ENCODE peak calls at places on chromosomes 13 and 19, in six cellular contexts. N is DMS 273 treated with DMSO at 0.1 percent for 48 hours, C is thoracic aorta, T is prostate gland, X is left ventricle myocardium inferior, D is right cardiac atrium. Q is an unnamed sample.

GRCh38 chr13:76210262-76210661 is 574.1 kb downstream of the LMO7 start:
- DNase-seq in N (no peak), C (no peak), T (no peak), X (peak), D (peak), Q (no peak)

GRCh38 chr13:24899601-24900000 is 135.6 kb downstream of the RNF17 start:
- DNase-seq in N (no peak), C (no peak), T (no peak), X (no peak), D (no peak), Q (no peak)

GRCh38 chr13:39263033-39263432 is 224.8 kb downstream of the NHLRC3 start:
- DNase-seq in N (peak), C (no peak), T (peak), X (no peak), D (no peak), Q (no peak)

GRCh38 chr13:95319551-95320274 is 18.5 kb upstream of the ABCC4 start:
- DNase-seq in N (no peak), C (no peak), T (no peak), X (no peak), D (no peak), Q (no peak)

GRCh38 chr13:105441406-105441805 is 1094.1 kb downstream of the EFNB2 start:
- DNase-seq in N (no peak), C (no peak), T (no peak), X (no peak), D (no peak), Q (no peak)

GRCh38 chr13:91308299-91308698 is 39.2 kb upstream of the MIR17HG start:
- DNase-seq in N (no peak), C (no peak), T (no peak), X (no peak), D (no peak), Q (no peak)

GRCh38 chr13:99385940-99386339 is 78.7 kb upstream of the GPR183 start:
- DNase-seq in N (no peak), C (no peak), T (no peak), X (no peak), D (no peak), Q (peak)

GRCh38 chr19:39325778-39326680 is 5.4 kb upstream of the LRFN1 start:
- DNase-seq in N (no peak), C (no peak), T (no peak), X (no peak), D (no peak), Q (no peak)